ENCODE peak calls at places on chromosomes 6 and 20, in nine cellular contexts. J, H, V, G, U, O, C, Y and R are unnamed samples.

GRCh38 chr6:101396552-101397173 is 3.2 kb downstream of the GRIK2 start:
- DNase-seq in C (no peak), U (peak; percentile 77), O (peak; percentile 57), Y (peak; percentile 70), V (peak; percentile 57), H (no peak), G (peak; percentile 78), J (no peak), R (peak; percentile 73)

GRCh38 chr6:42396720-42397119 is 55.0 kb downstream of the TRERF1 start:
- DNase-seq in O (no peak), J (peak; percentile 48), G (peak; percentile 49), H (no peak), V (no peak), U (no peak), Y (no peak), C (no peak), R (no peak)

GRCh38 chr6:7114744-7115451 is 7.1 kb downstream of the RREB1 start:
- DNase-seq in O (no peak), C (no peak), H (no peak), G (no peak), U (no peak), V (no peak), Y (no peak), J (peak; percentile 11), R (no peak)

GRCh38 chr6:90940812-90941481 is 354.1 kb upstream of the MAP3K7 start:
- DNase-seq in G (no peak), O (no peak), J (no peak), U (peak; percentile 64), V (peak; percentile 90), Y (peak; percentile 61), H (peak; percentile 16), C (no peak), R (no peak)

GRCh38 chr6:170257376-170257775 is 33.5 kb downstream of the DLL1 start:
- DNase-seq in C (no peak), O (no peak), U (no peak), J (no peak), V (no peak), Y (no peak), H (no peak), G (no peak), R (no peak)

GRCh38 chr6:123784330-123784729 is 19.3 kb upstream of the NKAIN2 start:
- DNase-seq in J (no peak), C (no peak), O (no peak), H (no peak), V (no peak), G (no peak), Y (no peak), U (no peak), R (no peak)

GRCh38 chr6:37680668-37681067 is 17.0 kb downstream of the MDGA1 start:
- DNase-seq in H (no peak), C (no peak), G (no peak), U (no peak), O (no peak), J (no peak), Y (peak; percentile 36), V (no peak), R (no peak)

GRCh38 chr6:90226257-90226656 is 70.4 kb downstream of the BACH2 start:
- DNase-seq in O (no peak), G (no peak), J (no peak), V (no peak), Y (peak; percentile 53), U (no peak), H (no peak), C (no peak), R (no peak)

GRCh38 chr20:50574586-50574985 is 64.4 kb downstream of the PTPN1 start:
- DNase-seq in O (no peak), V (no peak), J (peak; percentile 29), H (no peak), C (no peak), U (no peak), G (no peak), Y (no peak), R (no peak)

GRCh38 chr6:90895299-90896164 is 308.7 kb upstream of the MAP3K7 start:
- DNase-seq in U (no peak), G (no peak), V (no peak), H (no peak), J (no peak), C (no peak), O (no peak), Y (no peak), R (no peak)

GRCh38 chr20:58753267-58753928 is 60.8 kb downstream of the NPEPL1 start:
- DNase-seq in Y (no peak), U (no peak), C (no peak), V (no peak), H (no peak), O (no peak), J (no peak), G (peak; percentile 56), R (no peak)

GRCh38 chr6:128327890-128328289 is 192.5 kb downstream of the PTPRK start:
- DNase-seq in V (peak; percentile 66), G (peak; percentile 22), H (no peak), J (no peak), O (no peak), U (peak; percentile 45), Y (peak; percentile 63), C (no peak), R (no peak)

GRCh38 chr6:134402372-134402984 is 84.6 kb upstream of the SGK1 start:
- DNase-seq in J (no peak), Y (no peak), V (no peak), H (no peak), G (no peak), C (no peak), U (no peak), O (no peak), R (no peak)

GRCh38 chr6:166494757-166495486 is 91.6 kb downstream of the RAMACL start:
- DNase-seq in G (no peak), U (no peak), O (peak; percentile 9), Y (no peak), J (no peak), V (no peak), H (no peak), C (no peak), R (no peak)

GRCh38 chr6:33764036-33764435 is 17.3 kb upstream of the IP6K3 start:
- DNase-seq in H (no peak), J (no peak), Y (no peak), V (no peak), G (no peak), U (no peak), C (no peak), O (no peak), R (no peak)

GRCh38 chr20:45588800-45589199 is 9.7 kb upstream of the WFDC8 start:
- DNase-seq in J (no peak), U (peak; percentile 25), G (no peak), Y (no peak), V (no peak), H (no peak), O (no peak), C (no peak), R (no peak)

GRCh38 chr20:45595235-45595634 is 16.2 kb upstream of the WFDC8 start:
- DNase-seq in J (no peak), O (no peak), H (no peak), G (no peak), Y (no peak), C (no peak), U (no peak), V (no peak), R (no peak)

GRCh38 chr20:45593498-45593897 is 14.4 kb upstream of the WFDC8 start:
- DNase-seq in Y (no peak), J (no peak), H (no peak), V (no peak), O (no peak), U (no peak), G (no peak), C (no peak), R (no peak)

GRCh38 chr20:45589725-45590124 is 10.6 kb upstream of the WFDC8 start:
- DNase-seq in G (no peak), V (no peak), U (no peak), H (peak; percentile 9), Y (peak; percentile 7), C (no peak), O (no peak), J (no peak), R (no peak)

GRCh38 chr20:45592574-45593189 is 13.6 kb upstream of the WFDC8 start:
- DNase-seq in J (no peak), H (peak; percentile 10), O (no peak), G (no peak), Y (peak; percentile 10), C (no peak), U (peak; percentile 90), V (peak; percentile 77), R (no peak)
- TF ChIP-seq CTCF in J (peak; percentile 53), H (peak; percentile 64), O (peak; percentile 50), G (peak; percentile 22), Y (peak; percentile 53), C (peak; percentile 59), U (peak; percentile 97), V (peak; percentile 81), R (peak; percentile 64)

DNA sequence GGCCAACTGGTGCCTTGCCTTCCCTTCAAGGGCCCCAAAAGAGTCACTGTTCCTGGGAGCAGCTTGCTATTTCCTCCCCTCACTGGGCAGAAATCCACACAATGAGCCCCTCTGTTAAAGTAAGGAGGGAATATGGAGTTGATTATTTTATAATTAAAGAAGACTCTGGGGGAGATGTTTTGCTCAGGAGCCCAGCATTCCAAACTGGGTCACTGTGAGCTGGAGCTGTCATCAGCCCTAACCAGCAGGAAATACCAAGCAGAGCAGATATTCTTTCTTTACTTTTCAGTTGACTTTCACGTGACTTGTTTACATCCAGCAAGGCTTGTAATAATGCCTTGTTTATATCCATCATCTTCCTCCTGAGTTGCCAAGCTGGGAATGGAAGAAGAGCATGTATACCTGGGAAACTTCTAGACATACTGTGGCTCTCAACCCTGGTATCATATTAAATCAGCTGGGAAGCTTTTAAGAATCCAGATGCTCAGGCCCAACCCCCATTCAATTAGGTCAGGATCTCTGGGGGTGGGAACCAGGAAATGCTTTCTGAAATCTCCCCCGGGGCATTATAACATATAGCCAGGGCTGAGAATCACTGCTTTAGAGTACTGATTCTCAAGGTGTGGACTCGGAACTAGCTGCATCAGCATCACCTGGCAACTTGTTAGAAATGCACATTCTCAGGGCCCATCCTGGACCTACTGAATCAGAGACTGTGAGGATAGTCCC is 175.6 kb upstream of the MYLIP start:
- DNase-seq in J (no peak), V (no peak), Y (no peak), O (no peak), C (no peak), U (no peak), G (no peak), H (no peak), R (no peak)
- TF ChIP-seq CTCF in J (no peak), V (no peak), Y (no peak), O (no peak), C (no peak), U (no peak), G (no peak), H (no peak), R (no peak)

DNA sequence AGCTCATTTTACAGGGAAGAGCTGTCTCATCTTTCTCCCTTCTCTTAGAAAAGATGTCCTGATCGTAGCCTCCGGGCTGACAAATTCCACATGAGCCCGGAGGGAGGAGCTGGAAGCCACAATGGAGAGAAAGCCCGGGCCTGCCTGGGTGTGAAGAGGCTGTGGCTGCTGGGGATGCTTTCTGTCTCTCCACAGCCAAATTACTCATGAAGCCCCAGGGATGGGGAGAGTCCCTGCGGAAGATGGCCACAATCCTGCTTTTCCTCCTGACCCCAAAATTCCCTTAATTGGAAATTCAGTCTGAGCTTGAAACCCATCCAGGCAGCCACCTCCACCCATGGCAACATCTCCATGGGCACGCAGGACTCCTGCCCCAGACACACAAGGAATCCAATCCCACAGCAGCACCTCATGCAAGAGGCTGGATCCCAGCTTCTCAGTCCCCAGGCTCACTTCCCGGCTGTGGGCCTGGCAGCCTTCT is 32.4 kb downstream of the JPH2 start:
- DNase-seq in J (no peak), O (no peak), U (no peak), C (no peak), V (no peak), Y (no peak), G (no peak), H (no peak), R (no peak)
- TF ChIP-seq CTCF in J (no peak), O (no peak), U (no peak), C (no peak), V (no peak), Y (no peak), G (no peak), H (no peak), R (no peak)

GRCh38 chr20:3710027-3710426 is 2.4 kb downstream of the SIGLEC1 start:
- DNase-seq in O (no peak), Y (no peak), H (no peak), J (no peak), V (no peak), U (no peak), C (no peak), G (no peak), R (no peak)
- TF ChIP-seq CTCF in O (no peak), Y (no peak), H (no peak), J (no peak), V (no peak), U (peak; percentile 8), C (no peak), G (no peak), R (no peak)